ENCODE peak calls at places on chromosomes 11 and 22, in seven cellular contexts. P is uterus; G is astrocyte of the spinal cord; T is iPS-NIHi11; F is naive thymus-derived CD8-positive, alpha-beta T cell; X is adrenal gland; Z is progenitor cell of endocrine pancreas. A is an unnamed sample.

GRCh38 chr11:65446446-65447277 is 24.1 kb downstream of the NEAT1 start:
- DNase-seq in P (peak; percentile 41), G (peak; percentile 62), T (no peak), F (no peak), X (peak; percentile 65), Z (no peak), A (no peak)

GRCh38 chr11:56188602-56189001 is 12.2 kb downstream of the OR5J2 start:
- DNase-seq in P (no peak), G (no peak), T (no peak), F (no peak), X (no peak), Z (no peak), A (no peak)

GRCh38 chr11:86888164-86888977 is 66.8 kb downstream of the FZD4 start:
- DNase-seq in P (no peak), G (peak; percentile 65), T (no peak), F (no peak), X (no peak), Z (no peak), A (no peak)

GRCh38 chr11:117528061-117528780 is 200.6 kb downstream of the CEP164 start:
- DNase-seq in P (no peak), G (peak; percentile 7), T (no peak), F (no peak), X (no peak), Z (no peak), A (no peak)

GRCh38 chr11:71913716-71914115 is 14.7 kb downstream of the XNDC1N start:
- DNase-seq in P (no peak), G (peak; percentile 24), T (no peak), F (no peak), X (no peak), Z (no peak), A (no peak)

GRCh38 chr22:26800858-26801257 is 143.5 kb downstream of the MIAT start:
- DNase-seq in P (no peak), G (no peak), T (peak; percentile 90), F (no peak), X (no peak), Z (peak; percentile 15), A (peak; percentile 30)

GRCh38 chr11:122138759-122139594 is 23.0 kb upstream of the BLID start:
- DNase-seq in P (no peak), G (no peak), T (peak; percentile 44), F (no peak), X (no peak), Z (no peak), A (no peak)

GRCh38 chr11:45926536-45927331 is 4.3 kb downstream of the LARGE2 start:
- DNase-seq in P (no peak), G (no peak), T (no peak), F (no peak), X (no peak), Z (no peak), A (peak; percentile 29)

GRCh38 chr22:47032091-47032943 is 269.9 kb downstream of the TBC1D22A start:
- DNase-seq in P (no peak), G (no peak), T (no peak), F (no peak), X (no peak), Z (no peak), A (no peak)

GRCh38 chr22:25153961-25154685 is 45.5 kb upstream of the CRYBB3 start:
- DNase-seq in P (no peak), G (peak; percentile 62), T (peak; percentile 64), F (no peak), X (peak; percentile 49), Z (no peak), A (peak; percentile 34)

GRCh38 chr11:65640483-65641207 is 2.7 kb downstream of the SIPA1 start:
- DNase-seq in P (no peak), G (no peak), T (no peak), F (no peak), X (no peak), Z (no peak), A (no peak)

GRCh38 chr11:94183886-94184264 is 55.2 kb downstream of the PANX1 start:
- DNase-seq in P (peak; percentile 39), G (peak; percentile 41), T (peak; percentile 92), F (no peak), X (peak; percentile 60), Z (peak; percentile 64), A (peak; percentile 81)

GRCh38 chr11:72326151-72326842 is 82.3 kb upstream of the PHOX2A start:
- DNase-seq in P (no peak), G (peak; percentile 39), T (no peak), F (no peak), X (no peak), Z (no peak), A (no peak)

A was measured in Caco-2.